ENCODE peak calls at places on chromosomes 5 and 9, in six cellular contexts. F is CD8-positive, alpha-beta T cell; U is ovary; S is esophagus squamous epithelium; P is psoas muscle; L is A549. X is an unnamed sample.

GRCh38 chr9:88949961-88950340 is 41.3 kb upstream of the S1PR3 start:
- DNase-seq in P (no peak), U (no peak), F (no peak), L (peak; percentile 57), S (no peak), X (no peak)

GRCh38 chr5:172676914-172677475 is 35.9 kb downstream of the NEURL1B start:
- DNase-seq in U (no peak), S (no peak), P (no peak), L (no peak), F (no peak), X (no peak)

GRCh38 chr5:178237431-178238312 is 5.1 kb upstream of the PHYKPL start:
- DNase-seq in U (no peak), F (no peak), P (no peak), L (no peak), S (no peak), X (peak; percentile 83)

GRCh38 chr5:125042243-125042887 is 295.9 kb upstream of the ZNF608 start:
- DNase-seq in L (no peak), U (no peak), P (no peak), F (no peak), S (no peak), X (no peak)

GRCh38 chr9:133855802-133856592 is 117.8 kb upstream of the SARDH start:
- DNase-seq in U (no peak), F (no peak), L (no peak), P (peak; percentile 72), S (no peak), X (peak; percentile 89)

GRCh38 chr9:27377147-27377807 is 80.3 kb upstream of the EQTN start:
- DNase-seq in S (no peak), U (no peak), F (no peak), P (no peak), L (peak; percentile 51), X (no peak)

GRCh38 chr9:124045076-124045829 is 33.7 kb downstream of the LHX2 start:
- DNase-seq in L (no peak), U (peak; percentile 49), S (no peak), F (no peak), P (peak; percentile 67), X (no peak)

GRCh38 chr9:134592018-134592818 is 49.4 kb upstream of the COL5A1 start:
- DNase-seq in P (peak; percentile 87), S (no peak), U (no peak), L (peak; percentile 56), F (peak; percentile 35), X (no peak)

GRCh38 chr5:149497357-149497756 is 53.9 kb downstream of the CSNK1A1 start:
- DNase-seq in S (no peak), U (no peak), P (no peak), F (no peak), L (peak; percentile 26), X (no peak)

GRCh38 chr5:10839916-10840599 is 79.0 kb upstream of the DAP start:
- DNase-seq in S (no peak), L (no peak), U (no peak), P (no peak), F (no peak), X (no peak)

GRCh38 chr5:23314827-23315226 is 192.6 kb upstream of the PRDM9 start:
- DNase-seq in U (no peak), F (no peak), L (peak; percentile 26), S (no peak), P (no peak), X (no peak)

GRCh38 chr5:178404987-178405386 is 172.4 kb upstream of the PHYKPL start:
- DNase-seq in F (no peak), L (no peak), U (no peak), P (no peak), S (no peak), X (no peak)

GRCh38 chr9:108207611-108208051 is 648.2 kb downstream of the ACTL7B start:
- DNase-seq in S (no peak), L (no peak), P (no peak), U (no peak), F (no peak), X (no peak)

GRCh38 chr9:74742792-74743389 is 144.8 kb downstream of the TRPM6 start:
- DNase-seq in S (no peak), P (no peak), F (no peak), L (peak; percentile 33), U (no peak), X (no peak)

GRCh38 chr9:34158362-34158869 is 20.4 kb upstream of the UBAP1 start:
- DNase-seq in U (no peak), S (no peak), L (peak; percentile 95), P (no peak), F (no peak), X (no peak)

GRCh38 chr9:98117984-98118639 is 910 bp downstream of the TRIM14 start:
- DNase-seq in F (peak; percentile 63), S (no peak), P (no peak), U (no peak), L (peak; percentile 62), X (peak; percentile 78)

GRCh38 chr5:82425591-82425990 is 147.4 kb upstream of the RPS23 start:
- DNase-seq in U (no peak), P (no peak), L (no peak), F (no peak), S (no peak), X (no peak)

GRCh38 chr9:91904541-91905236 is 45.3 kb downstream of the ROR2 start:
- DNase-seq in P (no peak), L (no peak), S (no peak), U (no peak), F (no peak), X (no peak)

GRCh38 chr5:148556835-148557234 is 97.5 kb downstream of the HTR4 start:
- DNase-seq in P (no peak), S (no peak), U (no peak), L (no peak), F (no peak), X (no peak)

GRCh38 chr9:111959960-111960359 is 63.3 kb downstream of the UGCG start:
- DNase-seq in U (no peak), L (peak; percentile 45), F (no peak), P (no peak), S (no peak), X (no peak)

GRCh38 chr9:113978954-113979712 is 99.0 kb downstream of the AMBP start:
- DNase-seq in L (no peak), P (no peak), U (no peak), S (no peak), F (no peak), X (no peak)

GRCh38 chr9:126153382-126153781 is 173.2 kb upstream of the MVB12B start:
- DNase-seq in F (no peak), P (no peak), L (no peak), S (no peak), U (no peak), X (no peak)

GRCh38 chr5:95730011-95730700 is 980 bp upstream of the RHOBTB3 start:
- DNase-seq in S (no peak), P (no peak), L (no peak), U (no peak), F (no peak), X (no peak)

DNA sequence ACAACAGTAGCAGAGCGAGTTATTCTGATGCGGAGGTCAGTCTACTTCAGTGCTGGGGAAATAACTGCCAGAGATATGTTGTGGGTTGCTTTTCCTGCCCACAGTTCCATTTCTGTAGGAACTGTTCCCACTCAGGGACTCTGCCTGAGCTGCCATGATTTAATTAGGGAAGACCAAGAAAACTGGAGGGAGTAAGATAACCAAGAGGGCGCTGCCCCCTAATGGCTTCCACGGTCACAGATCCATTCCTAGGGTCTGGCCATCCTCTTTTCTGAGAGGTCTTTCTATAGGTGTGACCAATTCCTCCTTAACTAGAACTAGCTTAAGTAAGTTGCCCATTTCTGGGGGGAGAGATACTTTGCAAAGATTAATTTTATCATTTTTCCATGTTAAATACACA is 125.9 kb downstream of the APBA1 start:
- DNase-seq in S (no peak), U (no peak), P (no peak), F (no peak), L (peak; percentile 4), X (peak; percentile 51)
- TF ChIP-seq CTCF in S (no peak), U (no peak), P (peak; percentile 26), F (no peak), L (no peak), X (peak; percentile 8)

GRCh38 chr9:1456301-1456999 is 406.3 kb downstream of the DMRT2 start:
- DNase-seq in P (no peak), S (no peak), U (no peak), F (no peak), L (no peak), X (no peak)
- H3K9me3 ChIP-seq in P (no peaks in the 10 kb centered on the region), S (no peaks in the 10 kb centered on the region), U (no peaks in the 10 kb centered on the region), F (no peaks in the 10 kb centered on the region), L (no peaks in the 10 kb centered on the region), X (no peaks in the 10 kb centered on the region)

DNA sequence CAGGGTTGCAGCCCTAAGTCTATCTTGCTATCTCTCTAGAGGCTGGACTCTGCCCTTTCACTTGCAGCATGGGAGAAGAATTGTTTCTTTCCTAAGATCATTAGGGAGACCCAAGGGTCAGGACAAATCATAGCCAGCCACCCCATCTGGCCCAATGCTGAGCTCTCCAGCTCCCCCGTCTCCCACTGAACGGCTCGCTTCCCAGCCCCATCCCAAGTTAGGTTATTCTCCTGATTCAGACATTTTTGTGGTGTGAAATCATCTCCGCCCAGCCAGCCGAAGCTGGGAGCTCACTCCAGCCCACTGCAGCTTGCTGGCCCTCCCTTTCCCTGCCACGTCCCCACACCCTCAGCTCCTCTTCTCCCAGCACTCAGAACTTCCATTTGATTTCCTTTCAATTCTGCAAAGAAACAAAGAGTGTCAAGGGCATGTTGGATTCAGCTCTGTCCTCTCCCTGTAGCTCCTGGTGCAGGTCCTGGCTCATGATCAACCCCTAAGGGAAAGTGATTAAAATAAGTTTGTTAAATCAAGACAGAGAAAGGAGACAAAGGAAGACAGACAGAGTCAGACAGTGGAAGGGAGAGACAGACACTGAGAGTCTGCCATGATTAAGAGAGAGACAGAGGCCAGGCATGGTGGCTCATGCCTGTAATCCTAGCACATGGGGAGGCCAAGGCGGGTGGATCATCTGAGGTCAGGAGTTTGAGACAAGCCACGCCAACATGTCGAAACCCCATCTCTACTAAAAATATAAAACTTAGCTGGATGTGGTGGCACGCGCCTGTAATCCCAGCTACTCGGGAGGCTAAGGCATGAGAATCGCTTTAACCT is 12.6 kb upstream of the SPARC start:
- DNase-seq in P (peak; percentile 84), F (no peak), L (peak; percentile 77), S (no peak), U (peak; percentile 89), X (peak; percentile 46)
- TF ChIP-seq CTCF in P (no peak), F (no peak), L (no peak), S (no peak), U (no peak), X (no peak)

GRCh38 chr9:109975574-109976327 is 195.8 kb downstream of the PALM2AKAP2 start:
- DNase-seq in S (no peak), P (no peak), F (no peak), L (no peak), U (no peak), X (no peak)

GRCh38 chr9:109974143-109974917 is 194.3 kb downstream of the PALM2AKAP2 start:
- DNase-seq in P (no peak), S (no peak), U (no peak), F (no peak), L (no peak), X (peak; percentile 53)

GRCh38 chr9:109976328-109976702 is 196.3 kb downstream of the PALM2AKAP2 start:
- DNase-seq in F (no peak), S (no peak), P (no peak), L (no peak), U (no peak), X (no peak)

GRCh38 chr9:109973336-109973735 is 193.3 kb downstream of the PALM2AKAP2 start:
- DNase-seq in P (no peak), L (no peak), S (no peak), U (no peak), F (no peak), X (no peak)

DNA sequence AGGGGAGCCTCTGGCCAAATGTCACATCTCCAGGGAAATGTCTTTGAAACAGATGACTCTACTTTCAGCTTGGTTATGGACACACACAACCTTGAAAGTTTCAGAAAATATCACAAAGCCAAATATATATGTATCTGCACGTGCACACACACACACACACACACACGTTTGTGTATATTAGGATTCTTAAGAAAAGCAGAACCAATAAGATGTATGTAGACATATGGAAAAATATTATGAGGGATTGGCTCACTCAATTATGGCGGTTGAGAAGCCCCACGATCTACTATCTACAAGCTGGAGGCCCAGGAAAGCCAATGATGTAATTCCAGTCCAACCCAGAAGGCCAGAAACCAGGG is 194.9 kb downstream of the PALM2AKAP2 start:
- DNase-seq in U (no peak), P (no peak), S (no peak), L (no peak), F (no peak), X (no peak)
- H3K9me3 ChIP-seq in U (no peaks in the 10 kb centered on the region), P (no peaks in the 10 kb centered on the region), S (no peaks in the 10 kb centered on the region), L (no peaks in the 10 kb centered on the region), F (no peaks in the 10 kb centered on the region), X (no peaks in the 10 kb centered on the region)

X was measured in mucosa of descending colon.